ENCODE peak calls at places on chromosomes 13 and 19, in seven cellular contexts. T is tibial nerve, L is adrenal gland, Z is upper lobe of left lung, E is brain microvascular endothelial cell, K is lung, N is AG09309. H is an unnamed sample.
A peak's percentile ranks its signal among the peaks of the same experiment; 100 is the strongest.

GRCh38 chr13:80690208-80690607 is 349.3 kb upstream of the SPRY2 start:
- DNase-seq in T (no peak), L (no peak), Z (no peak), E (no peak), K (no peak), N (no peak), H (no peak)

GRCh38 chr13:40371531-40372125 is 294.8 kb downstream of the FOXO1 start:
- DNase-seq in T (no peak), L (no peak), Z (no peak), E (no peak), K (no peak), N (no peak), H (no peak)

GRCh38 chr13:79647518-79647917 is 166.6 kb downstream of the NDFIP2 start:
- DNase-seq in T (no peak), L (no peak), Z (no peak), E (no peak), K (no peak), N (no peak), H (no peak)

GRCh38 chr19:45508681-45508930 is 1.3 kb downstream of the VASP start:
- DNase-seq in T (no peak), L (no peak), Z (peak; percentile 50), E (no peak), K (no peak), N (no peak), H (no peak)

GRCh38 chr19:57807541-57807940 is 7.2 kb downstream of the ZNF552 start:
- DNase-seq in T (no peak), L (no peak), Z (no peak), E (no peak), K (no peak), N (no peak), H (no peak)

GRCh38 chr13:108957369-108958012 is 328.1 kb downstream of the MYO16 start:
- DNase-seq in T (no peak), L (peak; percentile 55), Z (no peak), E (peak; percentile 80), K (no peak), N (peak; percentile 64), H (peak; percentile 21)

GRCh38 chr19:35265126-35265995 is 3.4 kb upstream of the USF2 start:
- DNase-seq in T (peak; percentile 12), L (peak; percentile 67), Z (no peak), E (no peak), K (no peak), N (no peak), H (no peak)

GRCh38 chr19:27736225-27736624 is 1476.7 kb downstream of the UQCRFS1 start:
- DNase-seq in T (no peak), L (peak; percentile 5), Z (no peak), E (no peak), K (peak; percentile 10), N (no peak), H (no peak)

GRCh38 chr19:23776507-23777205 is 18.0 kb upstream of the ZNF681 start:
- DNase-seq in T (no peak), L (no peak), Z (no peak), E (no peak), K (no peak), N (no peak), H (no peak)

GRCh38 chr19:13842294-13843103 is 34.4 kb upstream of the NANOS3 start:
- DNase-seq in T (peak; percentile 88), L (peak; percentile 84), Z (peak; percentile 97), E (no peak), K (peak; percentile 84), N (no peak), H (no peak)

GRCh38 chr13:113855012-113855921 is 8.6 kb downstream of the GAS6 start:
- DNase-seq in T (no peak), L (no peak), Z (peak; percentile 67), E (no peak), K (no peak), N (no peak), H (no peak)

GRCh38 chr19:33460221-33460908 is 61.2 kb downstream of the PEPD start:
- DNase-seq in T (no peak), L (no peak), Z (no peak), E (no peak), K (no peak), N (no peak), H (no peak)

GRCh38 chr13:98216135-98216565 is 39.1 kb upstream of the RNF113B start:
- DNase-seq in T (no peak), L (peak; percentile 90), Z (no peak), E (peak; percentile 90), K (peak; percentile 46), N (no peak), H (no peak)

GRCh38 chr19:10419646-10420443 is 493 bp upstream of the PDE4A start:
- DNase-seq in T (no peak), L (no peak), Z (peak; percentile 82), E (peak; percentile 91), K (no peak), N (no peak), H (no peak)

GRCh38 chr13:29664591-29664990 is 69.1 kb upstream of the SLC7A1 start:
- DNase-seq in T (no peak), L (no peak), Z (no peak), E (no peak), K (no peak), N (no peak), H (no peak)

GRCh38 chr19:43776285-43776684 is 4.5 kb downstream of the KCNN4 start:
- DNase-seq in T (no peak), L (no peak), Z (no peak), E (no peak), K (no peak), N (no peak), H (no peak)

GRCh38 chr19:6417713-6418561 is 6.7 kb downstream of the KHSRP start:
- DNase-seq in T (no peak), L (peak; percentile 76), Z (peak; percentile 77), E (no peak), K (no peak), N (no peak), H (no peak)

GRCh38 chr13:73879346-73880020 is 254.7 kb downstream of the KLF12 start:
- DNase-seq in T (no peak), L (no peak), Z (no peak), E (no peak), K (no peak), N (no peak), H (no peak)

GRCh38 chr13:94006271-94006670 is 473.2 kb downstream of the DCT start:
- DNase-seq in T (no peak), L (no peak), Z (no peak), E (no peak), K (no peak), N (no peak), H (no peak)

GRCh38 chr13:38341149-38341692 is 8.4 kb upstream of the UFM1 start:
- DNase-seq in T (no peak), L (no peak), Z (no peak), E (no peak), K (no peak), N (no peak), H (no peak)

GRCh38 chr13:113854238-113855011 is 9.5 kb downstream of the GAS6 start:
- DNase-seq in T (no peak), L (no peak), Z (peak; percentile 75), E (no peak), K (no peak), N (no peak), H (no peak)

GRCh38 chr13:75787249-75787940 is 151.3 kb downstream of the LMO7 start:
- DNase-seq in T (no peak), L (no peak), Z (no peak), E (peak; percentile 48), K (no peak), N (no peak), H (no peak)

GRCh38 chr19:5335593-5335992 is 5.0 kb downstream of the PTPRS start:
- DNase-seq in T (no peak), L (no peak), Z (no peak), E (no peak), K (no peak), N (no peak), H (no peak)

GRCh38 chr13:41973247-41973741 is 12.4 kb upstream of the VWA8 start:
- DNase-seq in T (no peak), L (no peak), Z (no peak), E (no peak), K (no peak), N (no peak), H (no peak)
- TF ChIP-seq CTCF in T (no peak), L (no peak), Z (no peak), E (peak; percentile 20), K (no peak), N (no peak), H (no peak)

DNA sequence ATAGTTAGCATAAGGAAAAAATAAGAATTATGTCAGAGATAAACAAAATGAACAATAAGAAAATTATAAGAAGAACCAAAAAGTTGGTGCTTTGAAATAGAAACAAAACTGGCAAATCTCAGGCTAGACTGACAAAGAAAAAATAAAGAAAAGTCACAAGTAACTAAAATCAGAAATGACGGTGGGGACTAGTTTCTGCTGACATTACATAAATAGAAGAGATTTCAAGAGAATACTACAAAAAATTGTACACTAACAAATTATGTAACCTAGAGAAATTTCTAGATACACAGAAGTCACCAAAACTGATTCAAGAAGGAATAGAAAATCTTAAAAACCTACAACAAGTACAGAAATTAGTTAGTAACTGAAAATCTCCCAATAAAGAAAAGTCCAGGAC is 355.6 kb upstream of the SGCG start:
- DNase-seq in T (no peak), L (no peak), Z (no peak), E (no peak), K (no peak), N (no peak), H (no peak)
- H3K4me3 ChIP-seq in T (no peak overlapping the region), L (no peak overlapping the region), Z (no peak overlapping the region), E (no peak overlapping the region), K (no peak overlapping the region), N (no peak overlapping the region), H (no peak overlapping the region)

GRCh38 chr19:52274191-52274590 is 4.8 kb downstream of the ZNF766 start:
- DNase-seq in T (no peak), L (no peak), Z (no peak), E (no peak), K (no peak), N (no peak), H (no peak)
- TF ChIP-seq CTCF in T (no peak), L (no peak), Z (no peak), E (no peak), K (no peak), N (no peak), H (no peak)

DNA sequence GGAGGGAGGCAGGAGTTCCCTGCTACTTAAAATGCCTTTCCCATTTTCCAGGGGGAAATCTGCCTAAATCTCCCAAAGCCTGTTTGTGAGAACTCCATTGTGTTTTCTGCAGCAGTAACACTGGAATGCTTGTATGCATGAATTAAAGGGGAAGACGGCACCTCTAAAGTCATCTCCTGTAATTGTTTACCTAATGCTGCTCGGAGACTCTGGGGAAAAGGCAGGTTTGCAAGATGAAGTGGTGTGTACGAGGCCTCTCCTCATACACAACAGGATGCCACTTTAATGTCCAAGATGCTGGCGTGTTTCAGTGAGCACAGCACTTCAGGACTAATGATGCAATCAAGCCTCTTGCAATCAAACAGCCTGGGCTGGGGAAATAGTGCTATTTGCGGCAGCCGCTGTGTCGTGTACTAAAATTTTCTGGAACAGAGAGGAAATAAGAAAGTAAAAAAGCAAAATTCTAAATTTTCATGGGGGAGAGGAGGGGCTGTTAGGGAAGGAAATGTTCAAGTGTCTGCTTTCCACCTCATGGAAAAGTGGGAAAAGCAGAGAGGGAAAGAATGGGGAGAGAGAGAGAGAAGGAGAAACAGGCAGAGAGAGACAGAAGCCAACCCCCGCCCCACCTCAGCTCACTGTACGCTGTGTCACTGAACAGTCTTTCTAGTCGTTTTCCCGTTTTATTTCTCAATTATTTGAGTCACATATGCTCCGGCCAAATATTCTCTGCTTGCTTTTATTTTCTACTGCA is 32.9 kb downstream of the TSHZ3 start:
- DNase-seq in T (no peak), L (peak; percentile 37), Z (no peak), E (no peak), K (no peak), N (peak; percentile 53), H (no peak)
- H3K4me3 ChIP-seq in T (peak overlapping the region; percentile 21), L (no peak overlapping the region), Z (no peak overlapping the region), E (no peak overlapping the region), K (no peak overlapping the region), N (peak overlapping the region; percentile 17), H (no peak overlapping the region)

H was measured in AG04449.